ENCODE peak calls at places on chromosomes 16 and 17, in six cellular contexts. W is AG09319; G is NCI-H69; Z is tibial nerve; Q is NCI-H1694; O is stimulated activated naive CD8-positive, alpha-beta T cell treated with anti-CD3 and anti-CD28 coated beads, Interleukin-15, amount 100 ng/mL, for 72 hours. P is an unnamed sample.

GRCh38 chr16:67277294-67277998 is 1.9 kb upstream of the PLEKHG4 start:
- DNase-seq in O (peak), Z (peak), G (no peak), Q (no peak), W (peak), P (no peak)

GRCh38 chr17:9291912-9292562 is 270.7 kb downstream of the NTN1 start:
- DNase-seq in O (peak), Q (peak), W (peak), G (no peak), Z (peak), P (no peak)

GRCh38 chr16:84459941-84460405 is 44.5 kb downstream of the MEAK7 start:
- DNase-seq in O (no peak), G (peak), Z (no peak), W (no peak), Q (peak), P (no peak)

GRCh38 chr16:86227801-86228200 is 282.5 kb upstream of the FOXF1 start:
- DNase-seq in G (no peak), O (no peak), Z (no peak), W (peak), Q (no peak), P (no peak)

GRCh38 chr17:74408262-74408661 is 23.6 kb upstream of the GPRC5C start:
- DNase-seq in Z (no peak), W (no peak), O (no peak), Q (no peak), G (peak), P (no peak)

GRCh38 chr16:84423416-84423837 is 55.1 kb downstream of the ATP2C2 start:
- DNase-seq in Z (no peak), G (peak), O (no peak), Q (peak), W (no peak), P (no peak)

GRCh38 chr17:1267471-1267947 is 2.7 kb upstream of the BHLHA9 start:
- DNase-seq in W (no peak), Z (peak), G (peak), Q (no peak), O (no peak), P (no peak)

GRCh38 chr16:51542856-51543510 is 391.9 kb upstream of the SALL1 start:
- DNase-seq in G (no peak), Z (no peak), Q (no peak), W (no peak), O (no peak), P (no peak)

GRCh38 chr17:45147102-45147580 is 1.1 kb upstream of the HEXIM1 start:
- DNase-seq in O (no peak), G (peak), Z (peak), Q (peak), W (no peak), P (no peak)

GRCh38 chr16:6827272-6827671 is 505.4 kb upstream of the RBFOX1 start:
- DNase-seq in Q (no peak), O (no peak), G (no peak), Z (no peak), W (no peak), P (no peak)

GRCh38 chr16:15961060-15961511 is 11.7 kb downstream of the ABCC1 start:
- DNase-seq in Q (no peak), Z (no peak), G (no peak), W (no peak), O (peak), P (no peak)

GRCh38 chr16:57797526-57798266 is 4.6 kb downstream of the KIFC3 start:
- DNase-seq in Q (no peak), O (no peak), Z (no peak), W (no peak), G (peak), P (no peak)

GRCh38 chr17:65407017-65407416 is 154.4 kb downstream of the AXIN2 start:
- DNase-seq in W (no peak), Z (no peak), G (no peak), O (no peak), Q (no peak), P (no peak)

GRCh38 chr16:85650864-85651811 is 37.6 kb downstream of the GINS2 start:
- DNase-seq in Q (no peak), W (no peak), Z (no peak), G (peak), O (no peak), P (no peak)

GRCh38 chr17:32286518-32286900 is 20.9 kb downstream of the RHBDL3 start:
- DNase-seq in G (no peak), Q (no peak), O (no peak), Z (no peak), W (no peak), P (no peak)

GRCh38 chr17:64091571-64091970 is 38.4 kb downstream of the ERN1 start:
- DNase-seq in G (no peak), O (no peak), W (no peak), Z (no peak), Q (no peak), P (no peak)

GRCh38 chr17:73302189-73302588 is 9.6 kb downstream of the CDC42EP4 start:
- DNase-seq in Q (no peak), G (no peak), Z (no peak), W (no peak), O (no peak), P (no peak)

GRCh38 chr16:14007460-14007859 is 63.7 kb upstream of the MRTFB start:
- DNase-seq in W (peak), Z (no peak), G (peak), Q (no peak), O (no peak), P (no peak)

GRCh38 chr16:81505011-81505660 is 60.5 kb downstream of the CMIP start:
- DNase-seq in O (no peak), Z (no peak), Q (no peak), W (no peak), G (no peak), P (no peak)

GRCh38 chr17:44360826-44361225 is 2.8 kb downstream of the FAM171A2 start:
- DNase-seq in O (no peak), Q (no peak), W (no peak), G (peak), Z (no peak), P (no peak)

GRCh38 chr16:55256412-55257016 is 67.5 kb upstream of the IRX6 start:
- DNase-seq in Q (no peak), G (no peak), O (no peak), W (no peak), Z (no peak), P (no peak)

GRCh38 chr16:57810197-57811024 is 8.1 kb upstream of the KIFC3 start:
- DNase-seq in G (peak), Z (peak), Q (no peak), W (no peak), O (peak), P (no peak)

GRCh38 chr17:47742319-47743181 is 9.5 kb downstream of the TBX21 start:
- DNase-seq in W (no peak), O (peak), Z (no peak), Q (peak), G (peak), P (peak)

P was measured in activated B cell treated with CpG ODN at 0.5 μM for 24 hours.